ENCODE peak calls at places on chromosome 21, in eight cellular contexts. One of them, this sample, is unnamed.

GRCh38 chr21:45847870-45848269 is 133.7 kb upstream of the COL6A1 start:
- DNase-seq in HTR-8/SVneo: no peak
- DNase-seq in mesendoderm: no peak
- DNase-seq in head of caudate nucleus: peak; percentile 11
- DNase-seq in cardiac septum: peak; percentile 17
- DNase-seq in stimulated activated CD4-positive, alpha-beta T cell treated with anti-CD3 and anti-CD28 coated beads, Interleukin-4, amount 100 ng/mL, for 4 hours: no peak
- DNase-seq in frontal cortex: no peak
- DNase-seq in activated CD8-positive, alpha-beta memory T cell treated with anti-CD3 and anti-CD28 coated beads for 4 hours: no peak
- DNase-seq in this sample: peak; percentile 76

GRCh38 chr21:36134820-36135390 is at the start of gene CBR3:
- DNase-seq in HTR-8/SVneo: peak; percentile 67
- DNase-seq in mesendoderm: peak; percentile 12
- DNase-seq in head of caudate nucleus: peak; percentile 73
- DNase-seq in cardiac septum: no peak
- DNase-seq in stimulated activated CD4-positive, alpha-beta T cell treated with anti-CD3 and anti-CD28 coated beads, Interleukin-4, amount 100 ng/mL, for 4 hours: peak; percentile 56
- DNase-seq in frontal cortex: peak; percentile 64
- DNase-seq in activated CD8-positive, alpha-beta memory T cell treated with anti-CD3 and anti-CD28 coated beads for 4 hours: no peak
- DNase-seq in this sample: peak; percentile 74

GRCh38 chr21:36188081-36188681 is 31.6 kb downstream of the DOP1B start:
- DNase-seq in HTR-8/SVneo: no peak
- DNase-seq in mesendoderm: no peak
- DNase-seq in head of caudate nucleus: peak; percentile 67
- DNase-seq in cardiac septum: peak; percentile 78
- DNase-seq in stimulated activated CD4-positive, alpha-beta T cell treated with anti-CD3 and anti-CD28 coated beads, Interleukin-4, amount 100 ng/mL, for 4 hours: no peak
- DNase-seq in frontal cortex: peak; percentile 21
- DNase-seq in activated CD8-positive, alpha-beta memory T cell treated with anti-CD3 and anti-CD28 coated beads for 4 hours: no peak
- DNase-seq in this sample: peak; percentile 44

GRCh38 chr21:37181059-37181458 is 86.1 kb downstream of the VPS26C start:
- DNase-seq in HTR-8/SVneo: no peak
- DNase-seq in mesendoderm: no peak
- DNase-seq in head of caudate nucleus: no peak
- DNase-seq in cardiac septum: no peak
- DNase-seq in stimulated activated CD4-positive, alpha-beta T cell treated with anti-CD3 and anti-CD28 coated beads, Interleukin-4, amount 100 ng/mL, for 4 hours: no peak
- DNase-seq in frontal cortex: no peak
- DNase-seq in activated CD8-positive, alpha-beta memory T cell treated with anti-CD3 and anti-CD28 coated beads for 4 hours: no peak
- DNase-seq in this sample: no peak

GRCh38 chr21:43604505-43605204 is 54.6 kb downstream of the HSF2BP start:
- DNase-seq in HTR-8/SVneo: no peak
- DNase-seq in mesendoderm: no peak
- DNase-seq in head of caudate nucleus: no peak
- DNase-seq in cardiac septum: no peak
- DNase-seq in stimulated activated CD4-positive, alpha-beta T cell treated with anti-CD3 and anti-CD28 coated beads, Interleukin-4, amount 100 ng/mL, for 4 hours: no peak
- DNase-seq in frontal cortex: no peak
- DNase-seq in activated CD8-positive, alpha-beta memory T cell treated with anti-CD3 and anti-CD28 coated beads for 4 hours: no peak
- DNase-seq in this sample: no peak

GRCh38 chr21:42974832-42975820 is 764 bp downstream of the PKNOX1 start:
- DNase-seq in HTR-8/SVneo: peak; percentile 53
- DNase-seq in mesendoderm: peak; percentile 86
- DNase-seq in head of caudate nucleus: peak; percentile 66
- DNase-seq in cardiac septum: peak; percentile 85
- DNase-seq in stimulated activated CD4-positive, alpha-beta T cell treated with anti-CD3 and anti-CD28 coated beads, Interleukin-4, amount 100 ng/mL, for 4 hours: peak; percentile 77
- DNase-seq in frontal cortex: peak; percentile 88
- DNase-seq in activated CD8-positive, alpha-beta memory T cell treated with anti-CD3 and anti-CD28 coated beads for 4 hours: peak; percentile 46
- DNase-seq in this sample: peak; percentile 78

GRCh38 chr21:38798481-38798882 is 7.2 kb upstream of the ETS2 start:
- DNase-seq in HTR-8/SVneo: peak; percentile 69
- DNase-seq in mesendoderm: peak; percentile 79
- DNase-seq in head of caudate nucleus: no peak
- DNase-seq in cardiac septum: no peak
- DNase-seq in stimulated activated CD4-positive, alpha-beta T cell treated with anti-CD3 and anti-CD28 coated beads, Interleukin-4, amount 100 ng/mL, for 4 hours: no peak
- DNase-seq in frontal cortex: no peak
- DNase-seq in activated CD8-positive, alpha-beta memory T cell treated with anti-CD3 and anti-CD28 coated beads for 4 hours: no peak
- DNase-seq in this sample: no peak

GRCh38 chr21:27130152-27130551 is 163.3 kb upstream of the ADAMTS5 start:
- DNase-seq in HTR-8/SVneo: no peak
- DNase-seq in mesendoderm: no peak
- DNase-seq in head of caudate nucleus: no peak
- DNase-seq in cardiac septum: no peak
- DNase-seq in stimulated activated CD4-positive, alpha-beta T cell treated with anti-CD3 and anti-CD28 coated beads, Interleukin-4, amount 100 ng/mL, for 4 hours: no peak
- DNase-seq in frontal cortex: no peak
- DNase-seq in activated CD8-positive, alpha-beta memory T cell treated with anti-CD3 and anti-CD28 coated beads for 4 hours: no peak
- DNase-seq in this sample: no peak

GRCh38 chr21:37710555-37711293 is 205.5 kb downstream of the KCNJ6 start:
- DNase-seq in HTR-8/SVneo: peak; percentile 17
- DNase-seq in mesendoderm: no peak
- DNase-seq in head of caudate nucleus: no peak
- DNase-seq in cardiac septum: no peak
- DNase-seq in stimulated activated CD4-positive, alpha-beta T cell treated with anti-CD3 and anti-CD28 coated beads, Interleukin-4, amount 100 ng/mL, for 4 hours: no peak
- DNase-seq in frontal cortex: no peak
- DNase-seq in activated CD8-positive, alpha-beta memory T cell treated with anti-CD3 and anti-CD28 coated beads for 4 hours: no peak
- DNase-seq in this sample: peak; percentile 12

GRCh38 chr21:35164380-35164779 is 115.3 kb upstream of the RUNX1 start:
- DNase-seq in HTR-8/SVneo: no peak
- DNase-seq in mesendoderm: no peak
- DNase-seq in head of caudate nucleus: no peak
- DNase-seq in cardiac septum: no peak
- DNase-seq in stimulated activated CD4-positive, alpha-beta T cell treated with anti-CD3 and anti-CD28 coated beads, Interleukin-4, amount 100 ng/mL, for 4 hours: no peak
- DNase-seq in frontal cortex: no peak
- DNase-seq in activated CD8-positive, alpha-beta memory T cell treated with anti-CD3 and anti-CD28 coated beads for 4 hours: no peak
- DNase-seq in this sample: no peak

GRCh38 chr21:45531393-45532215 is 10.6 kb downstream of the SLC19A1 start:
- DNase-seq in HTR-8/SVneo: no peak
- DNase-seq in mesendoderm: no peak
- DNase-seq in head of caudate nucleus: peak; percentile 13
- DNase-seq in cardiac septum: peak; percentile 65
- DNase-seq in stimulated activated CD4-positive, alpha-beta T cell treated with anti-CD3 and anti-CD28 coated beads, Interleukin-4, amount 100 ng/mL, for 4 hours: no peak
- DNase-seq in frontal cortex: no peak
- DNase-seq in activated CD8-positive, alpha-beta memory T cell treated with anti-CD3 and anti-CD28 coated beads for 4 hours: no peak
- DNase-seq in this sample: no peak

GRCh38 chr21:14616303-14617039 is 70.4 kb upstream of the SAMSN1 start:
- DNase-seq in HTR-8/SVneo: no peak
- DNase-seq in mesendoderm: peak; percentile 53
- DNase-seq in head of caudate nucleus: no peak
- DNase-seq in cardiac septum: no peak
- DNase-seq in stimulated activated CD4-positive, alpha-beta T cell treated with anti-CD3 and anti-CD28 coated beads, Interleukin-4, amount 100 ng/mL, for 4 hours: no peak
- DNase-seq in frontal cortex: no peak
- DNase-seq in activated CD8-positive, alpha-beta memory T cell treated with anti-CD3 and anti-CD28 coated beads for 4 hours: no peak
- DNase-seq in this sample: no peak

GRCh38 chr21:42463861-42464515 is 32.0 kb downstream of the RSPH1 start:
- DNase-seq in HTR-8/SVneo: no peak
- DNase-seq in mesendoderm: peak; percentile 94
- DNase-seq in head of caudate nucleus: peak; percentile 75
- DNase-seq in cardiac septum: peak; percentile 74
- DNase-seq in stimulated activated CD4-positive, alpha-beta T cell treated with anti-CD3 and anti-CD28 coated beads, Interleukin-4, amount 100 ng/mL, for 4 hours: peak; percentile 51
- DNase-seq in frontal cortex: no peak
- DNase-seq in activated CD8-positive, alpha-beta memory T cell treated with anti-CD3 and anti-CD28 coated beads for 4 hours: peak; percentile 43
- DNase-seq in this sample: no peak

GRCh38 chr21:36704958-36705678 is 6.2 kb downstream of the SIM2 start:
- DNase-seq in HTR-8/SVneo: no peak
- DNase-seq in mesendoderm: peak; percentile 8
- DNase-seq in head of caudate nucleus: no peak
- DNase-seq in cardiac septum: no peak
- DNase-seq in stimulated activated CD4-positive, alpha-beta T cell treated with anti-CD3 and anti-CD28 coated beads, Interleukin-4, amount 100 ng/mL, for 4 hours: no peak
- DNase-seq in frontal cortex: no peak
- DNase-seq in activated CD8-positive, alpha-beta memory T cell treated with anti-CD3 and anti-CD28 coated beads for 4 hours: no peak
- DNase-seq in this sample: no peak

GRCh38 chr21:41671859-41672542 is 94.9 kb downstream of the RIPK4 start:
- DNase-seq in HTR-8/SVneo: no peak
- DNase-seq in mesendoderm: no peak
- DNase-seq in head of caudate nucleus: no peak
- DNase-seq in cardiac septum: peak; percentile 55
- DNase-seq in stimulated activated CD4-positive, alpha-beta T cell treated with anti-CD3 and anti-CD28 coated beads, Interleukin-4, amount 100 ng/mL, for 4 hours: no peak
- DNase-seq in frontal cortex: no peak
- DNase-seq in activated CD8-positive, alpha-beta memory T cell treated with anti-CD3 and anti-CD28 coated beads for 4 hours: no peak
- DNase-seq in this sample: no peak

GRCh38 chr21:29449306-29449940 is 150.7 kb downstream of the BACH1 start:
- DNase-seq in HTR-8/SVneo: no peak
- DNase-seq in mesendoderm: no peak
- DNase-seq in head of caudate nucleus: no peak
- DNase-seq in cardiac septum: no peak
- DNase-seq in stimulated activated CD4-positive, alpha-beta T cell treated with anti-CD3 and anti-CD28 coated beads, Interleukin-4, amount 100 ng/mL, for 4 hours: no peak
- DNase-seq in frontal cortex: no peak
- DNase-seq in activated CD8-positive, alpha-beta memory T cell treated with anti-CD3 and anti-CD28 coated beads for 4 hours: no peak
- DNase-seq in this sample: no peak

GRCh38 chr21:39189857-39190604 is 6.8 kb upstream of the PSMG1 start:
- DNase-seq in HTR-8/SVneo: no peak
- DNase-seq in mesendoderm: no peak
- DNase-seq in head of caudate nucleus: no peak
- DNase-seq in cardiac septum: no peak
- DNase-seq in stimulated activated CD4-positive, alpha-beta T cell treated with anti-CD3 and anti-CD28 coated beads, Interleukin-4, amount 100 ng/mL, for 4 hours: no peak
- DNase-seq in frontal cortex: no peak
- DNase-seq in activated CD8-positive, alpha-beta memory T cell treated with anti-CD3 and anti-CD28 coated beads for 4 hours: no peak
- DNase-seq in this sample: no peak

GRCh38 chr21:27275294-27275927 is 308.5 kb upstream of the ADAMTS5 start:
- DNase-seq in HTR-8/SVneo: peak; percentile 56
- DNase-seq in mesendoderm: no peak
- DNase-seq in head of caudate nucleus: no peak
- DNase-seq in cardiac septum: no peak
- DNase-seq in stimulated activated CD4-positive, alpha-beta T cell treated with anti-CD3 and anti-CD28 coated beads, Interleukin-4, amount 100 ng/mL, for 4 hours: no peak
- DNase-seq in frontal cortex: peak; percentile 8
- DNase-seq in activated CD8-positive, alpha-beta memory T cell treated with anti-CD3 and anti-CD28 coated beads for 4 hours: no peak
- DNase-seq in this sample: no peak

GRCh38 chr21:26966978-26967913 is at the start of gene ADAMTS5:
- DNase-seq in HTR-8/SVneo: peak; percentile 59
- DNase-seq in mesendoderm: peak; percentile 90
- DNase-seq in head of caudate nucleus: peak; percentile 71
- DNase-seq in cardiac septum: peak; percentile 84
- DNase-seq in stimulated activated CD4-positive, alpha-beta T cell treated with anti-CD3 and anti-CD28 coated beads, Interleukin-4, amount 100 ng/mL, for 4 hours: no peak
- DNase-seq in frontal cortex: peak; percentile 45
- DNase-seq in activated CD8-positive, alpha-beta memory T cell treated with anti-CD3 and anti-CD28 coated beads for 4 hours: no peak
- DNase-seq in this sample: peak; percentile 30

GRCh38 chr21:36203603-36203889 is 46.9 kb downstream of the DOP1B start:
- DNase-seq in HTR-8/SVneo: peak; percentile 84
- DNase-seq in mesendoderm: peak; percentile 56
- DNase-seq in head of caudate nucleus: peak; percentile 73
- DNase-seq in cardiac septum: no peak
- DNase-seq in stimulated activated CD4-positive, alpha-beta T cell treated with anti-CD3 and anti-CD28 coated beads, Interleukin-4, amount 100 ng/mL, for 4 hours: peak; percentile 27
- DNase-seq in frontal cortex: peak; percentile 35
- DNase-seq in activated CD8-positive, alpha-beta memory T cell treated with anti-CD3 and anti-CD28 coated beads for 4 hours: peak; percentile 10
- DNase-seq in this sample: peak; percentile 58

GRCh38 chr21:39077816-39078215 is 105.4 kb downstream of the PSMG1 start:
- DNase-seq in HTR-8/SVneo: no peak
- DNase-seq in mesendoderm: no peak
- DNase-seq in head of caudate nucleus: no peak
- DNase-seq in cardiac septum: no peak
- DNase-seq in stimulated activated CD4-positive, alpha-beta T cell treated with anti-CD3 and anti-CD28 coated beads, Interleukin-4, amount 100 ng/mL, for 4 hours: no peak
- DNase-seq in frontal cortex: no peak
- DNase-seq in activated CD8-positive, alpha-beta memory T cell treated with anti-CD3 and anti-CD28 coated beads for 4 hours: no peak
- DNase-seq in this sample: no peak

GRCh38 chr21:37478821-37479220 is 112.2 kb downstream of the DYRK1A start:
- DNase-seq in HTR-8/SVneo: no peak
- DNase-seq in mesendoderm: no peak
- DNase-seq in head of caudate nucleus: no peak
- DNase-seq in cardiac septum: no peak
- DNase-seq in stimulated activated CD4-positive, alpha-beta T cell treated with anti-CD3 and anti-CD28 coated beads, Interleukin-4, amount 100 ng/mL, for 4 hours: no peak
- DNase-seq in frontal cortex: no peak
- DNase-seq in activated CD8-positive, alpha-beta memory T cell treated with anti-CD3 and anti-CD28 coated beads for 4 hours: no peak
- DNase-seq in this sample: no peak

GRCh38 chr21:44420416-44421205 is 34.7 kb upstream of the LRRC3 start:
- DNase-seq in HTR-8/SVneo: no peak
- DNase-seq in mesendoderm: no peak
- DNase-seq in head of caudate nucleus: peak; percentile 10
- DNase-seq in cardiac septum: peak; percentile 20
- DNase-seq in stimulated activated CD4-positive, alpha-beta T cell treated with anti-CD3 and anti-CD28 coated beads, Interleukin-4, amount 100 ng/mL, for 4 hours: no peak
- DNase-seq in frontal cortex: no peak
- DNase-seq in activated CD8-positive, alpha-beta memory T cell treated with anti-CD3 and anti-CD28 coated beads for 4 hours: no peak
- DNase-seq in this sample: no peak

GRCh38 chr21:14092834-14093560 is 117.8 kb downstream of the LIPI start:
- DNase-seq in HTR-8/SVneo: no peak
- DNase-seq in mesendoderm: no peak
- DNase-seq in head of caudate nucleus: no peak
- DNase-seq in cardiac septum: no peak
- DNase-seq in stimulated activated CD4-positive, alpha-beta T cell treated with anti-CD3 and anti-CD28 coated beads, Interleukin-4, amount 100 ng/mL, for 4 hours: no peak
- DNase-seq in frontal cortex: no peak
- DNase-seq in activated CD8-positive, alpha-beta memory T cell treated with anti-CD3 and anti-CD28 coated beads for 4 hours: no peak
- DNase-seq in this sample: no peak

GRCh38 chr21:45539796-45540600 is 2.2 kb downstream of the SLC19A1 start:
- DNase-seq in HTR-8/SVneo: no peak
- DNase-seq in mesendoderm: no peak
- DNase-seq in head of caudate nucleus: peak; percentile 14
- DNase-seq in cardiac septum: peak; percentile 65
- DNase-seq in stimulated activated CD4-positive, alpha-beta T cell treated with anti-CD3 and anti-CD28 coated beads, Interleukin-4, amount 100 ng/mL, for 4 hours: no peak
- DNase-seq in frontal cortex: no peak
- DNase-seq in activated CD8-positive, alpha-beta memory T cell treated with anti-CD3 and anti-CD28 coated beads for 4 hours: no peak
- DNase-seq in this sample: no peak